ENCODE peak calls at places on chromosomes 3 and 15, in five cellular contexts. N, I, S, C and K are unnamed samples.

GRCh38 chr15:69088300-69088965 is 72.0 kb upstream of the GLCE start:
- DNase-seq in N (no peak), I (no peak), S (no peak), C (no peak), K (no peak)

GRCh38 chr15:44593042-44593736 is 56.2 kb downstream of the EIF3J start:
- DNase-seq in N (peak), I (no peak), S (no peak), C (peak), K (no peak)

GRCh38 chr3:99872633-99873254 is 55.1 kb downstream of the CMSS1 start:
- DNase-seq in N (no peak), I (no peak), S (no peak), C (no peak), K (no peak)

GRCh38 chr3:66418432-66419052 is 82.3 kb downstream of the LRIG1 start:
- DNase-seq in N (no peak), I (no peak), S (no peak), C (no peak), K (no peak)

GRCh38 chr3:195828762-195829161 is 17.0 kb upstream of the MUC4 start:
- DNase-seq in N (no peak), I (no peak), S (no peak), C (no peak), K (no peak)

GRCh38 chr3:11495948-11496557 is 147.7 kb downstream of the VGLL4 start:
- DNase-seq in N (no peak), I (no peak), S (no peak), C (no peak), K (no peak)

GRCh38 chr3:118772036-118773030 is 262.3 kb downstream of the IGSF11 start:
- DNase-seq in N (no peak), I (no peak), S (no peak), C (no peak), K (no peak)

GRCh38 chr3:132038198-132038825 is 3.5 kb upstream of the CPNE4 start:
- DNase-seq in N (no peak), I (no peak), S (no peak), C (peak), K (no peak)

GRCh38 chr3:128170866-128171516 is 17.7 kb downstream of the EEFSEC start:
- DNase-seq in N (no peak), I (peak), S (peak), C (peak), K (peak)

GRCh38 chr3:129058441-129059194 is 2.0 kb upstream of the GP9 start:
- DNase-seq in N (no peak), I (peak), S (no peak), C (no peak), K (no peak)

GRCh38 chr3:194615221-194615620 is 18.0 kb downstream of the TMEM44 start:
- DNase-seq in N (no peak), I (no peak), S (no peak), C (no peak), K (no peak)

GRCh38 chr15:98803228-98804056 is 155.1 kb downstream of the IGF1R start:
- DNase-seq in N (no peak), I (no peak), S (no peak), C (no peak), K (no peak)

GRCh38 chr15:50051811-50052419 is 67.1 kb downstream of the ATP8B4 start:
- DNase-seq in N (no peak), I (no peak), S (peak), C (peak), K (peak)

GRCh38 chr3:184157206-184157605 is 2.0 kb downstream of the DVL3 start:
- DNase-seq in N (no peak), I (no peak), S (no peak), C (no peak), K (no peak)

GRCh38 chr15:68421798-68422402 is 10.1 kb downstream of the ITGA11 start:
- DNase-seq in N (no peak), I (peak), S (no peak), C (no peak), K (no peak)

GRCh38 chr3:94173667-94174434 is 111.0 kb downstream of the NSUN3 start:
- DNase-seq in N (no peak), I (no peak), S (no peak), C (peak), K (peak)

GRCh38 chr3:70824785-70825184 is 512.3 kb upstream of the MDFIC2 start:
- DNase-seq in N (no peak), I (no peak), S (no peak), C (no peak), K (no peak)

GRCh38 chr3:34206996-34207395 is 408.6 kb downstream of the PDCD6IP start:
- DNase-seq in N (no peak), I (no peak), S (no peak), C (no peak), K (no peak)